ENCODE peak calls at places on chromosomes 1 and 21, in seven cellular contexts. Y, M, S, T, Q, X and E are unnamed samples.

GRCh38 chr1:155570593-155570990 is 8.0 kb upstream of the ASH1L start:
- DNase-seq in S (no peak), Q (no peak), Y (no peak), X (no peak), T (no peak), M (no peak), E (no peak)

GRCh38 chr1:3322440-3323020 is 131.9 kb upstream of the ARHGEF16 start:
- DNase-seq in T (no peak), Q (no peak), S (no peak), M (no peak), Y (no peak), X (no peak), E (no peak)

GRCh38 chr1:220235462-220235861 is 36.8 kb downstream of the RAB3GAP2 start:
- DNase-seq in M (no peak), X (no peak), Y (peak; percentile 41), S (no peak), Q (no peak), T (no peak), E (no peak)

GRCh38 chr1:33094971-33095604 is 14.1 kb downstream of the AZIN2 start:
- DNase-seq in X (peak; percentile 60), M (peak; percentile 77), Y (peak; percentile 71), Q (no peak), T (peak; percentile 62), S (peak; percentile 51), E (peak; percentile 29)

GRCh38 chr1:225748479-225748878 is 29.1 kb upstream of the SRP9 start:
- DNase-seq in S (no peak), M (no peak), Q (no peak), T (no peak), X (no peak), Y (no peak), E (no peak)

GRCh38 chr1:43531453-43531905 is 796 bp downstream of the PTPRF start:
- DNase-seq in S (peak; percentile 35), X (no peak), Q (no peak), T (no peak), Y (no peak), M (peak; percentile 19), E (no peak)

GRCh38 chr1:33176362-33176850 is 5.4 kb downstream of the TRIM62 start:
- DNase-seq in X (no peak), Q (no peak), M (no peak), Y (peak; percentile 67), T (peak; percentile 76), S (peak; percentile 88), E (no peak)

GRCh38 chr1:185534806-185535205 is 199.4 kb upstream of the HMCN1 start:
- DNase-seq in M (no peak), S (no peak), Y (no peak), Q (no peak), T (no peak), X (no peak), E (no peak)

GRCh38 chr1:165383067-165383466 is 26.6 kb upstream of the LMX1A start:
- DNase-seq in Q (no peak), T (peak; percentile 82), M (no peak), X (no peak), S (peak; percentile 74), Y (peak; percentile 28), E (no peak)

GRCh38 chr1:222064388-222065201 is 322.7 kb upstream of the DUSP10 start:
- DNase-seq in Y (peak; percentile 87), M (no peak), Q (no peak), S (no peak), X (no peak), T (peak; percentile 87), E (no peak)

GRCh38 chr1:214552174-214552608 is 789 bp upstream of the PTPN14 start:
- DNase-seq in X (peak; percentile 71), Y (peak; percentile 64), M (peak; percentile 84), Q (no peak), T (peak; percentile 82), S (peak; percentile 82), E (no peak)

GRCh38 chr21:28371713-28372112 is 621.0 kb downstream of the LTN1 start:
- DNase-seq in Y (no peak), T (no peak), M (no peak), S (no peak), X (no peak), Q (no peak), E (no peak)

GRCh38 chr1:24932284-24932683 is 2.2 kb upstream of the RUNX3 start:
- DNase-seq in M (peak; percentile 18), Q (peak; percentile 61), S (peak; percentile 37), Y (no peak), X (peak; percentile 21), T (no peak), E (peak; percentile 50)

GRCh38 chr1:27348861-27349783 is 7.3 kb downstream of the SYTL1 start:
- DNase-seq in X (peak; percentile 62), S (no peak), Q (no peak), Y (no peak), M (peak; percentile 68), T (peak; percentile 45), E (peak; percentile 63)

GRCh38 chr1:163928649-163929048 is 606.9 kb downstream of the NUF2 start:
- DNase-seq in X (no peak), Y (no peak), Q (no peak), M (no peak), T (no peak), S (no peak), E (no peak)

GRCh38 chr1:221279146-221279545 is 399.9 kb downstream of the HLX start:
- DNase-seq in Q (no peak), X (no peak), Y (peak; percentile 47), M (peak; percentile 12), T (no peak), S (no peak), E (no peak)

GRCh38 chr1:4307911-4308545 is 346.4 kb upstream of the AJAP1 start:
- DNase-seq in S (no peak), M (no peak), Q (no peak), Y (no peak), X (no peak), T (no peak), E (no peak)

GRCh38 chr1:36155560-36156328 is at the start of gene MAP7D1:
- DNase-seq in X (no peak), S (peak; percentile 92), T (peak; percentile 82), Q (peak; percentile 88), M (peak; percentile 88), Y (peak; percentile 80), E (peak; percentile 77)

GRCh38 chr1:79264285-79264684 is 257.8 kb upstream of the ADGRL4 start:
- DNase-seq in S (no peak), Y (no peak), Q (no peak), T (no peak), X (no peak), M (no peak), E (no peak)

GRCh38 chr1:55446351-55446750 is 231.2 kb upstream of the USP24 start:
- DNase-seq in Q (no peak), T (peak; percentile 83), X (no peak), M (peak; percentile 36), S (no peak), Y (peak; percentile 54), E (no peak)

GRCh38 chr1:55447488-55447887 is 232.3 kb upstream of the USP24 start:
- DNase-seq in Q (no peak), Y (peak; percentile 28), M (no peak), X (no peak), T (peak; percentile 25), S (no peak), E (no peak)

GRCh38 chr1:55445416-55445815 is 230.3 kb upstream of the USP24 start:
- DNase-seq in M (no peak), S (no peak), X (no peak), Y (no peak), Q (no peak), T (no peak), E (no peak)

GRCh38 chr1:55444660-55445059 is 229.5 kb upstream of the USP24 start:
- DNase-seq in X (no peak), S (no peak), T (no peak), Y (no peak), Q (no peak), M (no peak), E (no peak)

GRCh38 chr1:55448261-55448660 is 233.1 kb upstream of the USP24 start:
- DNase-seq in Q (no peak), S (no peak), X (no peak), M (no peak), T (no peak), Y (no peak), E (no peak)
- H3K4me1 ChIP-seq in Q (no peaks in the 10 kb centered on the region), S (peaks cover 7% of the 10 kb centered on the region), X (no peaks in the 10 kb centered on the region), M (peaks cover 36% of the 10 kb centered on the region), T (peaks cover 14% of the 10 kb centered on the region), Y (peaks cover 15% of the 10 kb centered on the region), E (no peaks in the 10 kb centered on the region)

GRCh38 chr1:19387045-19387467 is 74.9 kb downstream of the SLC66A1 start:
- DNase-seq in M (no peak), S (no peak), Y (no peak), X (no peak), T (no peak), Q (no peak), E (no peak)
- H3K4me1 ChIP-seq in M (peaks cover 21% of the 10 kb centered on the region), S (peaks cover 42% of the 10 kb centered on the region), Y (peaks cover 34% of the 10 kb centered on the region), X (no peaks in the 10 kb centered on the region), T (peaks cover 42% of the 10 kb centered on the region), Q (peaks cover 49% of the 10 kb centered on the region), E (peaks cover 23% of the 10 kb centered on the region)

DNA sequence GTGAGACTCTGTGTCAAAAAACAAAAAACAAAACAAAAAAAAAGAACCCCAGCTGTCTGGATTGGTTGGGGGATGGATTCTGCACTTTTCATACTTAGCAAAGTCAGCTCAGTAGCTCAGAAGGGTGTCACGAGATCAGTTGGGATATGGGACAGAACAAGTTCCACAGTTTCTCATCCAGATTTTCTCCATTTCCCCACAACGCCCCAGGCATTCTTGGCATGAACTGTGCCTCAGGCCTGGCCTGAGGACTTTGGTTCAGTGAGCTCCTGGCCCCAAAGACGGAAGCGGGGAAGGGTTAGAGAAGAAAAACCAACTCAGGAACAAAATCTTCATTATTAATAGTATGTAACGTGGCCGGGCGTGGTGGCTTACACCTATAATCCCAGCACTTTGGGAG is 1.9 kb downstream of the AKR7A2 start:
- DNase-seq in M (no peak), S (no peak), T (no peak), X (no peak), Q (no peak), Y (no peak), E (no peak)
- H3K4me1 ChIP-seq in M (peaks cover 23% of the 10 kb centered on the region), S (peaks cover 38% of the 10 kb centered on the region), T (peaks cover 16% of the 10 kb centered on the region), X (peaks cover 14% of the 10 kb centered on the region), Q (peaks cover 29% of the 10 kb centered on the region), Y (peaks cover 18% of the 10 kb centered on the region), E (peaks cover 21% of the 10 kb centered on the region)

GRCh38 chr21:45430521-45431501 is 25.8 kb downstream of the COL18A1 start:
- DNase-seq in X (no peak), M (no peak), Q (no peak), Y (peak; percentile 65), T (peak; percentile 83), S (no peak), E (no peak)

GRCh38 chr21:45428534-45428933 is 23.6 kb downstream of the COL18A1 start:
- DNase-seq in T (no peak), Q (no peak), Y (no peak), M (no peak), X (no peak), S (no peak), E (no peak)

GRCh38 chr21:45429221-45430164 is 24.5 kb downstream of the COL18A1 start:
- DNase-seq in T (no peak), S (no peak), Q (no peak), X (no peak), Y (no peak), M (no peak), E (no peak)

GRCh38 chr21:45424854-45425795 is 20.2 kb downstream of the COL18A1 start:
- DNase-seq in Y (no peak), M (no peak), X (no peak), S (no peak), T (no peak), Q (no peak), E (no peak)

GRCh38 chr21:45427331-45428271 is 22.6 kb downstream of the COL18A1 start:
- DNase-seq in T (peak; percentile 97), Y (peak; percentile 98), Q (no peak), X (peak; percentile 67), M (peak; percentile 80), S (peak; percentile 98), E (no peak)
- H3K4me1 ChIP-seq in T (peaks cover 15% of the 10 kb centered on the region), Y (peaks cover 32% of the 10 kb centered on the region), Q (no peaks in the 10 kb centered on the region), X (peaks cover 37% of the 10 kb centered on the region), M (peaks cover 23% of the 10 kb centered on the region), S (peaks cover 34% of the 10 kb centered on the region), E (no peaks in the 10 kb centered on the region)

GRCh38 chr1:31697369-31697984 is 6.3 kb downstream of the COL16A1 start:
- DNase-seq in Y (no peak), M (no peak), S (no peak), Q (no peak), X (no peak), T (no peak), E (no peak)
- H3K4me1 ChIP-seq in Y (peaks cover 30% of the 10 kb centered on the region), M (peaks cover 55% of the 10 kb centered on the region), S (peaks cover 20% of the 10 kb centered on the region), Q (peaks cover 24% of the 10 kb centered on the region), X (peaks cover 19% of the 10 kb centered on the region), T (peaks cover 22% of the 10 kb centered on the region), E (peaks cover 15% of the 10 kb centered on the region)